ENCODE peak calls at places on chromosomes 16 and 17, in seven cellular contexts. W is fibroblast of lung, J is K562, S is GM23248, F is PC-3, C is HCT116, R is endothelial cell of umbilical vein. L is an unnamed sample.

GRCh38 chr17:48162946-48163506 is 55.5 kb downstream of the SNX11 start:
- DNase-seq in F (peak; percentile 26), S (no peak), W (no peak), C (no peak), J (no peak), R (no peak), L (peak; percentile 79)

GRCh38 chr16:53664724-53665345 is 38.8 kb downstream of the RPGRIP1L start:
- DNase-seq in C (no peak), S (peak; percentile 96), R (no peak), F (no peak), J (no peak), W (peak; percentile 74), L (no peak)

GRCh38 chr17:21196126-21196525 is 17.8 kb downstream of the TMEM11 start:
- DNase-seq in J (no peak), F (peak; percentile 10), C (no peak), W (no peak), S (no peak), R (no peak), L (no peak)

GRCh38 chr17:81652901-81653771 is 3.2 kb downstream of the PDE6G start:
- DNase-seq in J (peak; percentile 45), R (no peak), S (no peak), C (no peak), F (no peak), W (no peak), L (no peak)

GRCh38 chr17:66255112-66255511 is 25.9 kb upstream of the APOH start:
- DNase-seq in R (peak; percentile 74), F (peak; percentile 93), W (peak; percentile 89), S (peak; percentile 88), J (peak; percentile 53), C (peak; percentile 79), L (peak; percentile 77)

GRCh38 chr17:18859256-18859655 is 1.3 kb downstream of the PRPSAP2 start:
- DNase-seq in F (peak; percentile 28), R (no peak), S (peak; percentile 83), C (no peak), W (peak; percentile 43), J (no peak), L (no peak)

GRCh38 chr17:28948873-28949184 is 2.5 kb downstream of the PHF12 start:
- DNase-seq in S (no peak), R (no peak), C (no peak), F (no peak), J (no peak), W (no peak), L (no peak)

GRCh38 chr17:5536831-5537230 is 47.5 kb downstream of the NLRP1 start:
- DNase-seq in W (no peak), C (no peak), S (no peak), F (no peak), J (no peak), R (no peak), L (no peak)

GRCh38 chr16:58020628-58021521 is 4.7 kb upstream of the MMP15 start:
- DNase-seq in C (no peak), S (peak; percentile 58), F (peak; percentile 35), J (peak; percentile 46), W (peak; percentile 62), R (peak; percentile 61), L (no peak)

GRCh38 chr16:70018254-70018653 is 67.1 kb downstream of the CLEC18A start:
- DNase-seq in J (peak; percentile 9), R (peak; percentile 29), F (peak; percentile 40), C (peak; percentile 61), S (peak; percentile 10), W (no peak), L (no peak)

GRCh38 chr17:47615766-47616424 is 33.8 kb upstream of the KPNB1 start:
- DNase-seq in R (peak; percentile 61), F (peak; percentile 92), J (peak; percentile 27), S (peak; percentile 71), W (peak; percentile 71), C (peak; percentile 52), L (peak; percentile 48)

GRCh38 chr16:89917773-89918452 is 749 bp upstream of the MC1R start:
- DNase-seq in S (peak; percentile 89), J (peak; percentile 41), W (peak; percentile 92), R (peak; percentile 47), C (peak; percentile 96), F (peak; percentile 63), L (peak; percentile 30)

GRCh38 chr16:89686520-89687091 is at the start of gene CDK10:
- DNase-seq in S (peak; percentile 94), J (peak; percentile 97), C (peak; percentile 84), R (peak; percentile 91), F (peak; percentile 90), W (peak; percentile 83), L (no peak)

GRCh38 chr17:73546770-73547345 is 97.4 kb downstream of the SDK2 start:
- DNase-seq in W (no peak), F (peak; percentile 31), R (no peak), C (peak; percentile 12), S (peak; percentile 53), J (peak; percentile 64), L (no peak)

GRCh38 chr16:80720759-80721470 is 83.5 kb downstream of the CDYL2 start:
- DNase-seq in F (no peak), C (no peak), J (no peak), W (no peak), S (peak; percentile 50), R (peak; percentile 10), L (no peak)

GRCh38 chr17:45410144-45411091 is 22.3 kb downstream of the ARHGAP27 start:
- DNase-seq in F (no peak), W (no peak), J (no peak), C (no peak), S (no peak), R (no peak), L (no peak)

GRCh38 chr17:65595071-65595655 is 33.7 kb upstream of the AXIN2 start:
- DNase-seq in W (no peak), R (no peak), F (no peak), J (peak; percentile 71), C (no peak), S (no peak), L (no peak)

GRCh38 chr17:81253358-81254131 is 14.4 kb downstream of the NDUFAF8 start:
- DNase-seq in C (no peak), W (peak; percentile 40), S (peak; percentile 42), R (peak; percentile 43), F (peak; percentile 44), J (peak; percentile 73), L (no peak)

GRCh38 chr17:45225964-45226530 is 4.4 kb downstream of the FMNL1 start:
- DNase-seq in S (no peak), C (no peak), W (no peak), R (peak; percentile 55), J (peak; percentile 86), F (no peak), L (no peak)

GRCh38 chr16:87057291-87057881 is 259.8 kb downstream of the C16orf95 start:
- DNase-seq in J (peak; percentile 43), S (peak; percentile 19), C (peak; percentile 35), R (no peak), F (no peak), W (peak; percentile 27), L (no peak)

GRCh38 chr16:85569615-85570212 is 43.4 kb upstream of the GSE1 start:
- DNase-seq in R (no peak), F (peak; percentile 29), W (peak; percentile 56), C (no peak), J (peak; percentile 69), S (peak; percentile 47), L (no peak)

GRCh38 chr17:7392696-7393612 is 1.4 kb downstream of the PLSCR3 start:
- DNase-seq in C (no peak), S (no peak), J (no peak), F (no peak), W (no peak), R (no peak), L (no peak)
- H3K4me3 ChIP-seq in C (peak overlapping the region; percentile 58), S (peak overlapping the region; percentile 91), J (peak overlapping the region; percentile 68), F (peak overlapping the region; percentile 91), W (peak overlapping the region; percentile 79), R (no peak overlapping the region), L (peak overlapping the region; percentile 89)

GRCh38 chr17:79213305-79213704 is 138.7 kb downstream of the ENGASE start:
- DNase-seq in C (no peak), J (peak; percentile 19), F (no peak), W (no peak), S (no peak), R (no peak), L (no peak)

GRCh38 chr17:79212150-79213087 is 137.8 kb downstream of the ENGASE start:
- DNase-seq in R (no peak), C (no peak), F (no peak), S (no peak), J (no peak), W (no peak), L (no peak)

GRCh38 chr17:79207957-79208356 is 133.3 kb downstream of the ENGASE start:
- DNase-seq in F (no peak), W (no peak), S (no peak), R (no peak), C (no peak), J (no peak), L (no peak)

GRCh38 chr17:79214459-79214858 is 139.8 kb downstream of the ENGASE start:
- DNase-seq in S (no peak), C (no peak), J (no peak), F (no peak), W (no peak), R (no peak), L (no peak)

GRCh38 chr17:79211061-79211770 is 136.6 kb downstream of the ENGASE start:
- DNase-seq in J (no peak), F (no peak), R (no peak), S (no peak), C (no peak), W (no peak), L (no peak)
- TF ChIP-seq EZH2 in J (no peak), F (no peak), R (no peak), S (no peak), C (no peak), W (no peak), L (no peak)

DNA sequence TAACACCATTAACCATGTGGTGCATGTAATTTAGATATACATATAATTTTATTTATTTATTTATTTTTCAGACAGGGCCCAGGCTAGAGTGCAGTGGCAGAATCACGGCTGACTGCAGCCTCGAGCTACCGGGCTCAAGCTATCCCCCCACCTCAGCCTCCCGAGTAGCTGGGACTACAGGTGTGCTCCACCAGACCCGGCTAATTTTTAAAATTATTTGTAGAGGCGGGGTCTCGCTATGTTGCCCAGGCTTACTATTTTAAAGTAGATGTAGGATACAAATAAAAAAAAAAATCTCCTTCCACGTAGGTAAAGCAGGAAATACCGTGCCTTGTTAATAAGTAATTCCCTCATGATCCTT is 446 bp upstream of the COQ7 start:
- DNase-seq in W (no peak), J (no peak), R (no peak), F (no peak), C (no peak), S (no peak), L (no peak)
- H3K4me3 ChIP-seq in W (no peak overlapping the region), J (peak overlapping the region; percentile 50), R (no peak overlapping the region), F (peak overlapping the region; percentile 95), C (peak overlapping the region; percentile 34), S (peak overlapping the region; percentile 90), L (peak overlapping the region; percentile 98)

DNA sequence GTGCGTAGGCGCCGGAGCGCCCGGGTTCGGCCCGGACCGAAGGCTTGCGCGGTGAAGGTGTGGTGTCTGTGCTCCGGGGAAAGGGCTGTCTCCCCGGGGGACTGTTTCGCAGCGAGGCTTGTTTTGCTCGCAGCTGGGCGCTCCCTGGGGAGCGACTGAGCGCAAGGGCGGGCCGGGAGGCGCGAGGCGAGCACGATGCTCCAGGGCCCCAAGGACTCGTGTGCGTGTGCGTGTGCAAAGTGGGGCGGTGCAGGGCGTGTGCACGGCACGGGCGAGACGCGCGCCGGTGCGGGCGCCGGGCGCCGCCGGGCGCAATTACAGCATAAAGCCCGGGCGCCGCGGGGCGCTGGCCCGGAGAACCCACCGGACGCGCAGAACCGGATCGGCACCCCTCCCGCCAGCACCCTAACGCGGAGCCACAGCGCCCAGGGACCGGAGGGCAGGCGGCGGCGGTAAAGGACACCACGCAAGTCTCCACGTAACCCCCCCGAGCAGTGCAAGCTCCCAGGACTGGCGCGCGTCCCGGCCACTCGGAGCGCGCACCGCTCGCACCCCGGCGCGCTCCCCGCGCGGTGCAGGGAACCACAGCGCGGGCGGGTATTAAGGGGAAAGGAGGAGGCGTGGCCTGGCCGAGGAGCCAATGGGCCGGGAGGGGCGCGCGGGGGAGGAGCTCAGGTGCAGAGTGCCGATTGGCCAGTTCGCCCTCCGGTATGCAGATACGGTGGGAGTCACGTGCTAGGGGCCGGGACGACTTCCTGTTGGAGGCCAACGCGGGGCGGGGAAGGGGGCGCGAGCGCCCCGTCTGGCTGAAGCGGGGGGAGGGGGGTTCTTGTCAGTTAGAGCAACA is at the start of gene TNRC6C:
- DNase-seq in F (peak; percentile 97), C (peak; percentile 98), S (peak; percentile 100), J (peak; percentile 99), W (peak; percentile 99), R (peak; percentile 98), L (peak; percentile 92)
- TF ChIP-seq EZH2 in F (peak; percentile 50), C (no peak), S (no peak), J (no peak), W (no peak), R (peak; percentile 14), L (no peak)

L was measured in SK-N-MC.